ENCODE peak calls at places on chromosome 22, in four cellular contexts. U is Peyer's patch, X is coronary artery, N is heart left ventricle. A is an unnamed sample.

GRCh38 chr22:23068832-23069385 is 1.4 kb upstream of the GNAZ start:
- DNase-seq in N (no peak), X (peak), U (peak), A (no peak)

GRCh38 chr22:44567846-44568493 is 69.9 kb upstream of the RTL6 start:
- DNase-seq in N (no peak), U (peak), X (no peak), A (peak)

GRCh38 chr22:45521178-45521577 is 18.5 kb downstream of the FBLN1 start:
- DNase-seq in X (no peak), U (no peak), N (no peak), A (peak)

GRCh38 chr22:20128902-20129746 is 2.5 kb upstream of the ZDHHC8 start:
- DNase-seq in N (no peak), U (no peak), X (no peak), A (peak)

GRCh38 chr22:23072035-23072910 is 2.0 kb downstream of the GNAZ start:
- DNase-seq in N (no peak), U (peak), X (no peak), A (peak)

GRCh38 chr22:46074771-46075551 is 75.4 kb upstream of the PPARA start:
- DNase-seq in X (peak), N (no peak), U (peak), A (no peak)

GRCh38 chr22:46335201-46336118 is at the start of gene TRMU:
- DNase-seq in X (peak), N (peak), U (peak), A (peak)

GRCh38 chr22:46071451-46072029 is 78.8 kb upstream of the PPARA start:
- DNase-seq in N (peak), U (peak), X (peak), A (peak)

GRCh38 chr22:19688301-19689290 is 25.7 kb upstream of the SEPTIN5 start:
- DNase-seq in X (no peak), N (no peak), U (no peak), A (no peak)

GRCh38 chr22:21076907-21077625 is 31.3 kb downstream of the LRRC74B start:
- DNase-seq in U (no peak), N (no peak), X (no peak), A (no peak)

GRCh38 chr22:30636226-30637077 is 871 bp downstream of the SLC35E4 start:
- DNase-seq in U (peak), N (peak), X (no peak), A (no peak)

GRCh38 chr22:17106785-17107546 is 14.2 kb downstream of the TMEM121B start:
- DNase-seq in U (peak), X (no peak), N (no peak), A (no peak)

GRCh38 chr22:39351689-39352214 is 2.0 kb downstream of the SYNGR1 start:
- DNase-seq in N (no peak), X (no peak), U (no peak), A (peak)

GRCh38 chr22:21455334-21456089 is 11.7 kb upstream of the TMEM191C start:
- DNase-seq in X (no peak), N (no peak), U (no peak), A (no peak)

GRCh38 chr22:45316796-45317526 is 7.2 kb downstream of the FAM118A start:
- DNase-seq in U (no peak), N (no peak), X (no peak), A (no peak)

GRCh38 chr22:20021196-20022181 is 579 bp downstream of the TANGO2 start:
- DNase-seq in U (peak), X (peak), N (peak), A (peak)

GRCh38 chr22:43310311-43310710 is 32.9 kb downstream of the SCUBE1 start:
- DNase-seq in N (no peak), U (no peak), X (no peak), A (peak)

GRCh38 chr22:20864186-20864908 is 5.5 kb downstream of the SNAP29 start:
- DNase-seq in N (no peak), X (no peak), U (no peak), A (peak)

GRCh38 chr22:26589845-26590524 is at the start of gene TPST2:
- DNase-seq in X (peak), U (peak), N (peak), A (peak)

GRCh38 chr22:26777402-26777801 is 120.0 kb downstream of the MIAT start:
- DNase-seq in X (no peak), N (no peak), U (no peak), A (no peak)

GRCh38 chr22:30943368-30943767 is 25.2 kb downstream of the MORC2 start:
- DNase-seq in N (no peak), X (no peak), U (no peak), A (no peak)

GRCh38 chr22:33535937-33536875 is 384.1 kb downstream of the LARGE1 start:
- DNase-seq in U (no peak), N (no peak), X (no peak), A (no peak)

GRCh38 chr22:26642465-26643367 is 14.7 kb upstream of the MIAT start:
- DNase-seq in N (peak), X (no peak), U (no peak), A (no peak)

GRCh38 chr22:47384977-47385376 is 622.5 kb downstream of the TBC1D22A start:
- DNase-seq in X (no peak), N (no peak), U (peak), A (no peak)

GRCh38 chr22:21445437-21446127 is 21.6 kb upstream of the TMEM191C start:
- DNase-seq in X (no peak), U (no peak), N (peak), A (no peak)

GRCh38 chr22:26068571-26068970 is 100.7 kb upstream of the SEZ6L start:
- DNase-seq in U (no peak), N (no peak), X (no peak), A (peak)

GRCh38 chr22:26418620-26419019 is 10.4 kb upstream of the ASPHD2 start:
- DNase-seq in X (no peak), U (no peak), N (no peak), A (no peak)

GRCh38 chr22:10741210-10741609 is 4786.8 kb upstream of the OR11H1 start:
- DNase-seq in N (no peak), U (peak), X (no peak), A (no peak)

GRCh38 chr22:19874307-19875060 is 19.8 kb upstream of the GNB1L start:
- DNase-seq in U (peak), X (peak), N (peak), A (no peak)

DNA sequence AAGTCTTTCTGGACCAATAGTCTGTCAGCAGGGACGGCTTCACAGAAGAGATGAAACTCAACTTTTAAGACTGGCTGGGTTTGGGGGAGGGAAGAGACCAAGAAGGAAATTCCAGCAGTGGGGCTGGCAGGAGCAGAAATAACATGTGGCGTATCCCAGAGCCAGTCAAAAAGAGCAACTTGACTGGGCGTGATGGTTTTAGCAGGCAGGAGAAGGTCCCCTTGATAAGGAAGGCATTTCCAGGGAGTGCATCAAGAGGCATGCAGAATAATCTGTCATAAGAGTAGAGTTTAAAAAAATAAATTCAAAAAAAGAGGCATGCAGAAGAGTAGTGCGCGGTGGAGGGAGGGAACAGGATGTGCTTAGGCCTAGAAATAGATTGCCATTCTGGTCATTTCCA is 52.5 kb downstream of the C22orf31 start:
- DNase-seq in X (no peak), N (no peak), U (no peak), A (no peak)
- H3K27ac ChIP-seq in X (peak), N (no peak), U (no peak), A (no peak)

GRCh38 chr22:31950226-31950625 is 5.9 kb downstream of the YWHAH start:
- DNase-seq in X (no peak), N (no peak), U (peak), A (no peak)
- H3K27ac ChIP-seq in X (peak), N (peak), U (no peak), A (no peak)

DNA sequence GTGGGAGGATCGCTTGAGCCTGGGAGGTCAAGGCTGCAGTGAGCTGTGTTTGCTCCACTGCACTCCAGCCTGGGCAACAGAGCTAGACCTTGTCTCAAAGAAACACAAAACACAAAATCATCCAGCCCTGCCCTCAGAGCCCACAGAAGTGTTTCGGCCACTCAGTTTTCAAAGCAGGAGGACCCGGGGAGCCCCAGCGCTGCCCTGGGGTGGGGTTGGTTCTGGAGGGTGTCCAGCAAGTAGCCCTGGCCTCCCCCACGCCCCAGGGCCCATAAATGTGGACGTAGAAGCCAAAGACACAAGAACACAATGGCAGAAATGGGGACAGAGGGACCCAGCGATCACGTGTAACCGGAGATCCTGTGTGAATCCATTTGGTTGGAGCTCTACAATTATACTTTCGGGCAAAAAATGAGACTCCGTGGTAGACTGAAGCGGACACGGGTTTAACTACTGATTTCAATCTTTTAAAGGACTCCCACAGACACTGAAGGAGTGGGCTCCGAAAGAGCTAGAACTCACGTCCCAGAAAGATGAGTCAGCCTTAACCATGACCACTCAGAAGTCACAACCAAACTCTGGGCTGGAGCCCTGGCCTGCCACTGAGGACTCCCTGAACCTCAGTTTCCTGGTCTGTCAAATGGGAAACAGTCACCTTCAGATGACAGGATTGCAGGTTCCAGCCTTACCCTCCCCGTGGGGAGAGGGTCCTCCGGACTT is 9.0 kb upstream of the CYTH4 start:
- DNase-seq in X (no peak), U (no peak), N (no peak), A (peak)
- H3K27ac ChIP-seq in X (peak), U (no peak), N (no peak), A (no peak)

GRCh38 chr22:42007922-42008321 is 9.3 kb downstream of the WBP2NL start:
- DNase-seq in N (no peak), X (no peak), U (no peak), A (no peak)

GRCh38 chr22:42018224-42018623 is 19.6 kb downstream of the WBP2NL start:
- DNase-seq in N (no peak), U (no peak), X (no peak), A (no peak)

GRCh38 chr22:42016111-42016510 is 17.5 kb downstream of the WBP2NL start:
- DNase-seq in U (no peak), X (no peak), N (no peak), A (peak)

GRCh38 chr22:42010778-42011177 is 12.2 kb downstream of the WBP2NL start:
- DNase-seq in X (no peak), N (no peak), U (no peak), A (no peak)

DNA sequence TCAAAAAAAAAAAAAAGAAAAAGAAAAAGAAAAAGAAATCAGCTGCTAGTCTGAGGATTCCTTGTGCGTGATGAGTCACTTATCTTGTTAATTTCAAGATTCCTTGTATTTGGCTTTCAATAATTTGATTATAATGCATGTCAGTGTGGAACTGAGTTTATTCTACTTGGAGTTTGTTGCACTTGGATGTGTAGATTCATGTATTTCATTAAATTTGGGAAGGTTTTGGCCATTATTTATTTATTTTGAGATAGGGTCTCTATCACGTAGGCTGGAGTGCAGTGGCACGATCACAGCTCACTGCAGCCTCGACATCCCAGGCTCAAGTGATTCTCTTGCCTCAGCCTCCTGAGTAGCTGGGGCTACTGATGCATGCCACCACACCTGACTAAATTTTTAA is 14.8 kb downstream of the WBP2NL start:
- DNase-seq in U (no peak), X (no peak), N (no peak), A (no peak)
- H3K27ac ChIP-seq in U (no peak), X (no peak), N (no peak), A (no peak)

DNA sequence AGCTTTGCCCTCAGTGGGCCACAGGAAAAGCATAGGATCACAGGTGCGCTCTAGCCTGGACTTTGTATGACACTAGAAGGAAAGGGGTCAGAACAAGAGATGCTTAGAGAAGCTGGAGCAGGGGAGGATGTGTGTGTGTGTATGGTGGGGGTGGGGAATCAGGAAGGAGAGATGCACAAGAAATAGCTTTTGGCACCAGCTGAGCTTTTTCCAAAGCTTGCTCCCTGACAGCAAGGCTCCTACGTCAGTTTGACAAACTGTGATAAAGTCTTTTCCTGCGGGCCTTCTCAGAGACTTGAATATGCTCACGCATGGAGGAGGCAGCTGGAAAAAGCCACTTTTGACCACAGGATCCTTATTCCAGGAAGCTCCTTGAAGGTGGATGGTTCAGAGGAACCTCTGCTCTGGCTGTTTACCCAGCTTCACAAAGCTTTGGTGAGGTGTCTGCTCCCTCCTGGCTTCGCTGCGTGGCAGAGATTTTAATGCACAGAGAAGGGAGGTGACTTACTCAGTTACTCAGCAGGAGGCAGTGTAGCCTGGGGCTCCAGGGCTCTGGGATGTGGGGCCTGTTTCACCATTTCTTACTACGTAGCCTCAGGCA is 3.9 kb downstream of the CDC42EP1 start:
- DNase-seq in N (peak), X (no peak), U (no peak), A (peak)
- H3K27ac ChIP-seq in N (peak), X (peak), U (peak), A (peak)

GRCh38 chr22:49934891-49935557 is 16.6 kb downstream of the CRELD2 start:
- DNase-seq in N (peak), U (peak), X (no peak), A (no peak)
- H3K27ac ChIP-seq in N (peak), U (peak), X (peak), A (no peak)

GRCh38 chr22:24578355-24579241 is 14.3 kb downstream of the LRRC75B start:
- DNase-seq in X (no peak), U (no peak), N (no peak), A (peak)

GRCh38 chr22:24579242-24579569 is 13.7 kb downstream of the LRRC75B start:
- DNase-seq in N (no peak), X (no peak), U (no peak), A (no peak)

GRCh38 chr22:24582111-24582814 is 10.6 kb downstream of the LRRC75B start:
- DNase-seq in N (no peak), X (no peak), U (no peak), A (no peak)

GRCh38 chr22:24580276-24580675 is 12.6 kb downstream of the LRRC75B start:
- DNase-seq in X (no peak), N (no peak), U (no peak), A (peak)

DNA sequence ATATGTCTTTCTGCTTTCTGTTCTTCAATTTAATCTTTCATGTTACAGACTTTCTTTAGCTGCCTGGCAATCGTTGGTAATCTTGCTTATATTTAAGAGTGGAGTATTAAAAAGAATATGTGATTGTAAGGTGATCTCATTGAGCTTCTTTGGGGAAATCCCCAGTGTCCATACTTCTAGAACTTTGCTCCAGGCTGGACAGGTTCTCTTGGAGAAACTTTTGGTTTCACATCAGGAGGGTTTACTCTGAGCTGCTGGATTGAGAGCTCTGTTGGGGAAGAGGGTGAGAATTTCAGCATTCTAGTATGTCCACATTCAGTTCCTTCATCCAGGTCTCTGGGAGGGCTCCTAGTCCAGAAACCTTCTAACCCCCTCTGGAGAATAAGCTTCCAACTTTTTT is 16.1 kb downstream of the LRRC75B start:
- DNase-seq in X (no peak), U (no peak), N (no peak), A (no peak)
- H3K27ac ChIP-seq in X (no peak), U (no peak), N (no peak), A (no peak)

DNA sequence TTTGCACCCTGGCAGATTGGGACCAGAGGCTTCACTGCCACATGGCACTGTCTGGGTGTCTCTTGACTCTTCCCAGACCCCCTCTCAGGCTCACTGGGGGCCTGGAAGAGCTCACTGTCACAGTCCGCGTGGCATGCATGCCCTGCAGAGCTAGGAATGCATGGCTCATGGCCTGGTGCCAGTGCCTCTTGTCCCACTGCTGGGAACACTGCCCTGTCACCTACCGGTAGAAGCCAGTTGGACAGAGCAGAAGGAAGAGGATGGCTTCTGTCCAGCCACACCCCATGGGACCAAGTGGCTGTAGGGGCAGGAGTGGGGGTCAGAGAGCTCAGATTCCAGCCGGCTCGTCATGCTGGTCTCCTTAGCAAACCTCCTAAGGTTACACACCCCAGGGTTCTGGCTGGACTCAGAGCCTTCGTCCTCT is 29.7 kb downstream of the MB start:
- DNase-seq in N (peak), X (no peak), U (no peak), A (no peak)
- H3K27ac ChIP-seq in N (peak), X (peak), U (no peak), A (no peak)

DNA sequence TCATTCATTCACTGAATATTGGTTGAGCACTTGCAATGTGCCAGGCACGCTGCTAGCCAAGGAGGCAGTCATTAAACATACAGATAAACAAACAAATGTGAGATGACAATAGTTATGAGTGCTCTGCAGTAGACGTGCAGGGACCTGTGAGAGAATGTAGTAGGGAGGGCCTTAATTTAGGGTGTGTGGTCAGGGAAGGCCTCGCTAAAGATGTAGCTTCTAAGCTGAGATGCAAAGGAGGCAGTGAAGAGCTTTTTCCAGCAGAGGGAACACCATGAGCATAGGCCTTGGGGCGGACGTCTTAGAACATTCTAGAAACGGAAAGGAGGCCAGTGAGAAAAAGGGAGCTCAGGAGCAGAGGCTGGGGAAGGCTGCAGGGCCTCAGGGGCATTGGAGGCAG is 789 bp upstream of the NCF4 start:
- DNase-seq in U (no peak), N (no peak), X (no peak), A (peak)
- H3K27ac ChIP-seq in U (peak), N (no peak), X (no peak), A (no peak)

DNA sequence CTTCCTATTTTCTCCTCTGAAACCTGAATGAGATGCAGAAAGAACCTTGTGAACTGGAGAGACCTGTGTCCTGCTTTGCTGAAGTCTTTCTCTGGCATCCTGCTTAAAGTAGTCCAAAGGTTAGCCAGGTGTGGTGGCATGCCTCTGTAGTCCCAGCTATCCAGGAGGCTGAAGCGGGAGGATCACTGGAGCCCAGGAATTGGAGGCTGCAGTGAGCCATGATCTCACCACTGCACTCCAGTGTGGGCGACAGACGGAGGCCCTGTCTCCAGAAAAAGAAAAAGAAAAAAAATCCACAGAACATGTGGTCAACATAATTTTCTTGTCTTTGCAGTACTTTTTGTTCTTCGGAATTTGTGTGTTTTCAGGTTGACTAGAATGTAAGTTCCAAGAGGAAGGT is 2.3 kb upstream of the KREMEN1 start:
- DNase-seq in N (no peak), X (no peak), U (no peak), A (peak)
- H3K27ac ChIP-seq in N (no peak), X (no peak), U (no peak), A (no peak)